ENCODE peak calls at places on chromosome 18, in six cellular contexts. F, Z, W, D, H and X are unnamed samples.

GRCh38 chr18:77423468-77423867 is 173.8 kb downstream of the GALR1 start:
- DNase-seq in D (no peak), Z (no peak), H (no peak), W (no peak), F (no peak), X (no peak)

GRCh38 chr18:33916200-33916599 is 308.5 kb downstream of the NOL4 start:
- DNase-seq in D (no peak), Z (no peak), F (no peak), W (no peak), H (no peak), X (no peak)

GRCh38 chr18:59484796-59485328 is 125.8 kb upstream of the LMAN1 start:
- DNase-seq in Z (no peak), W (no peak), D (no peak), F (peak; percentile 33), H (no peak), X (no peak)

GRCh38 chr18:45678850-45679249 is 45.1 kb upstream of the SLC14A1 start:
- DNase-seq in Z (no peak), H (no peak), D (no peak), W (no peak), F (no peak), X (no peak)

GRCh38 chr18:13219012-13219396 is 444 bp downstream of the LDLRAD4 start:
- DNase-seq in D (no peak), W (no peak), H (no peak), F (no peak), Z (no peak), X (no peak)

GRCh38 chr18:1014496-1014895 is 109.8 kb downstream of the ADCYAP1 start:
- DNase-seq in D (no peak), Z (no peak), H (no peak), F (no peak), W (no peak), X (no peak)

GRCh38 chr18:25862881-25863600 is 227.4 kb downstream of the SS18 start:
- DNase-seq in W (no peak), D (no peak), Z (no peak), F (no peak), H (no peak), X (no peak)

GRCh38 chr18:43277164-43277600 is at the start of gene SYT4:
- DNase-seq in D (no peak), Z (no peak), H (no peak), F (peak; percentile 40), W (peak; percentile 19), X (peak; percentile 35)

GRCh38 chr18:77267957-77268356 is 18.3 kb downstream of the GALR1 start:
- DNase-seq in Z (no peak), D (no peak), F (no peak), H (no peak), W (no peak), X (no peak)

GRCh38 chr18:9095297-9096012 is 7.0 kb upstream of the NDUFV2 start:
- DNase-seq in W (no peak), D (peak; percentile 63), H (no peak), Z (no peak), F (no peak), X (no peak)

GRCh38 chr18:446941-447560 is 53.5 kb downstream of the COLEC12 start:
- DNase-seq in W (peak; percentile 56), H (no peak), F (no peak), D (no peak), Z (no peak), X (no peak)

GRCh38 chr18:63868546-63868945 is 19.0 kb upstream of the SERPINB2 start:
- DNase-seq in D (no peak), H (no peak), Z (no peak), W (no peak), F (no peak), X (no peak)

GRCh38 chr18:21342372-21342771 is 100.3 kb downstream of the GREB1L start:
- DNase-seq in Z (no peak), D (no peak), W (no peak), H (no peak), F (no peak), X (no peak)

GRCh38 chr18:34710430-34711386 is 610 bp downstream of the DTNA start:
- DNase-seq in W (no peak), D (no peak), H (no peak), F (peak; percentile 20), Z (no peak), X (no peak)

GRCh38 chr18:24153397-24153796 is 14.5 kb downstream of the CABYR start:
- DNase-seq in H (no peak), D (no peak), F (no peak), Z (no peak), W (no peak), X (no peak)

GRCh38 chr18:27750014-27750413 is 426.9 kb downstream of the CDH2 start:
- DNase-seq in Z (no peak), D (no peak), W (peak; percentile 29), F (peak; percentile 34), H (peak; percentile 19), X (peak; percentile 18)

GRCh38 chr18:75474332-75474731 is 46.8 kb upstream of the SMIM21 start:
- DNase-seq in F (no peak), D (no peak), Z (no peak), H (no peak), W (no peak), X (no peak)

GRCh38 chr18:74980669-74981068 is 228.3 kb downstream of the PTGR3 start:
- DNase-seq in Z (no peak), F (no peak), D (no peak), W (no peak), H (no peak), X (no peak)

GRCh38 chr18:853471-853870 is 41.4 kb upstream of the YES1 start:
- DNase-seq in H (no peak), W (no peak), D (no peak), Z (no peak), F (no peak), X (no peak)

GRCh38 chr18:79424880-79425572 is 29.3 kb downstream of the NFATC1 start:
- DNase-seq in W (no peak), H (no peak), F (no peak), Z (no peak), D (no peak), X (no peak)

GRCh38 chr18:6928359-6928758 is 189.2 kb downstream of the LAMA1 start:
- DNase-seq in F (no peak), H (no peak), Z (no peak), W (no peak), D (no peak), X (no peak)

GRCh38 chr18:58362027-58362575 is 266.8 kb downstream of the ALPK2 start:
- DNase-seq in H (no peak), W (peak; percentile 77), D (no peak), Z (no peak), F (no peak), X (no peak)

GRCh38 chr18:27144672-27145071 is 40.4 kb downstream of the CHST9 start:
- DNase-seq in Z (no peak), F (no peak), H (no peak), W (no peak), D (no peak), X (no peak)

GRCh38 chr18:29181151-29181901 is 1004.4 kb upstream of the CDH2 start:
- DNase-seq in W (peak; percentile 71), Z (no peak), F (no peak), H (no peak), D (no peak), X (no peak)
- TF ChIP-seq POLR2AphosphoS5 in W (no peak), Z (no peak), F (peak; percentile 67), H (no peak), D (no peak), X (no peak)

DNA sequence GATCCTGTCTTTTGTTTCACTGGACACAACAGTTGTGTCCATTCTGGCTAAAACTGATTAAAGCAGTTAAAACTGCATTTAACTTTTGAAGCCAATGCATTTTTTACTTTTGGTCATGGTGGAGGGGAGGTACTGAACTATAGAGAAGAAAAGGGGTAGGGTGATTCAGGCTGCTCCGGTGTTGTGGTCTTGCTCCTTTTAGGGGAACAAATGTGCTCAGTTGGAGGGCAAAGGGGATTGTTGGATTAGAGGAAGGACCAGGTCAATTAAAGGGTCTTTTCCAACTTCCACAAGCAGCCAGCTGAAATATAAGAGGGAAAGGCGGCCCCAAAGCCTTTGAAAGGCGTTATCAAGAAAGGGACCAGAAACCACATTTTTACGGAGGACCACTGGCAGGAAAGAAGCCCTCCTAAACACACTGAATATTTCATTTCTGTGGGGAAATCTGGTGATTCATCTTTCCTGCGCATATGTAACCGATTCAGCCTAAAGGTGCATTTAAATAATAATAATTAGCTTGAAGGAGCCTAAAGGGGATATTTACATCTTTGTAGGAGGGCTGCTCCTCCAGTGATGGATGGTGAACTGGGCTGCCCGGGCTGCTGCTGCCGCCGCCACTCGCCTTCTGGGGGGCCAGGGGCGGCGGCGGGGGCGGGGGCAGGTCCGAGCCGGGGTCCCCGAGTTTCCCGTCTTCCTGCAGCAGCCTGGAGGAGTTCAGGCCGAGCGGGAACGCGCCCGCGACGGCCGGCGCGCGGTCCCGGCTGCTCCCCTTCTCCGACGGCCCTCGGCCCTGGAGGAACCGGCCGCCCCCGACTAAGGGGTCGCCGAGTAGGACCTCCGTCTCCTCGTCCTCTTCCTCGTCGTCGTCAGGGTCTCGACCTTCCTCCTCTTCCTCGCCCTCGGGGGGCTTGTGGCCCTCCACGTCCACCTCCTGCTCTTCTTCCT is 5.2 kb downstream of the SKOR2 start:
- DNase-seq in D (no peak), F (no peak), Z (no peak), H (no peak), W (no peak), X (no peak)
- H3K9ac ChIP-seq in D (no peak overlapping the region), F (no peak overlapping the region), Z (no peak overlapping the region), H (no peak overlapping the region), W (no peak overlapping the region), X (no peak overlapping the region)

DNA sequence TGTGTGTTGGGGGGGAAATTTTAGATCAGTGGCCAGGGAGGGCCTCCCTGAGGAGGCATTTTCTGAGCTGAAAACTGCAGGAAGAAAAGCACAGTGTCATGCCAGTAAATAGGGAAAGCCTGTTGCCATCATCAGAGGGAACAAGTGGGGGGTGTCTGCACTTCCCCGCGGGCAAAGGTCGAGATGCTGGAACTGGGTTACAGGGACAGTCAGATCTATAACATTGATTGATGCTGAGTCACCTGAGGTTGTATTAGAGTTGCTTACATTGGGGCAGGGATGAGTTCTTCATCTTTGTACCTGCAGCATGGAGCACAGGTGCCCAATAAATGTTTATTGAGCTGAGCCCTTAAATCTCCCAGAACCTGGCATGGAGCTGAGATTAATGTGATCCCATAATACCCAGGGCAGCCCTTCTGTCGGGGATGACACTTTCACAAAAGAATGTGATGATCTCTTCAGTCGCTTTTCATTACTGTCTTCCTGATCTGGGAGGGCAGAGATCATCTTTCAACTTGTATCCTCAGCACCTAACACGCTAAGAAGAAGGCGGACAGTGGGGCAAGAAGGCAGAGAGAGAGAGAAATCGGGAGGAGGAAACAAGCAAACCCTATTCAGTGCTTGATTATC is 5.9 kb upstream of the RNF152 start:
- DNase-seq in Z (no peak), F (no peak), W (no peak), D (no peak), H (no peak), X (no peak)
- TF ChIP-seq POLR2AphosphoS5 in Z (no peak), F (no peak), W (no peak), D (no peak), H (no peak), X (no peak)

GRCh38 chr18:36461551-36461987 is 164.1 kb downstream of the FHOD3 start:
- DNase-seq in Z (no peak), D (no peak), F (no peak), W (no peak), H (no peak), X (no peak)
- H3K9ac ChIP-seq in Z (no peak overlapping the region), D (no peak overlapping the region), F (no peak overlapping the region), W (no peak overlapping the region), H (no peak overlapping the region), X (no peak overlapping the region)

GRCh38 chr18:54888378-54888777 is 60.1 kb downstream of the RAB27B start:
- DNase-seq in D (no peak), F (no peak), H (no peak), Z (no peak), W (no peak), X (no peak)
- TF ChIP-seq POLR2AphosphoS5 in D (no peak), F (no peak), H (no peak), Z (no peak), W (no peak), X (no peak)

GRCh38 chr18:41206341-41206740 is 748.7 kb upstream of the PIK3C3 start:
- DNase-seq in Z (no peak), F (no peak), D (no peak), W (no peak), H (no peak), X (no peak)
- H3K9ac ChIP-seq in Z (no peak overlapping the region), F (no peak overlapping the region), D (no peak overlapping the region), W (no peak overlapping the region), H (no peak overlapping the region), X (no peak overlapping the region)